ENCODE peak calls at places on chromosomes 6 and 20, in five cellular contexts. K is NCI-H2081; B is AG08396; I is CD4-positive, alpha-beta memory T cell; W is fibroblast of lung. O is an unnamed sample.
A peak's percentile ranks its signal among the peaks of the same experiment; 100 is the strongest.

GRCh38 chr6:119346450-119346849 is 3.1 kb downstream of the MAN1A1 start:
- DNase-seq in K (no peak), B (no peak), I (no peak), W (no peak), O (peak; percentile 13)

GRCh38 chr6:126300735-126301134 is 39.2 kb upstream of the CENPW start:
- DNase-seq in K (no peak), B (no peak), I (no peak), W (no peak), O (no peak)

GRCh38 chr6:43113431-43114260 is 37.5 kb downstream of the PTK7 start:
- DNase-seq in K (peak; percentile 87), B (no peak), I (no peak), W (no peak), O (no peak)

GRCh38 chr6:12776291-12776690 is 59.7 kb downstream of the PHACTR1 start:
- DNase-seq in K (no peak), B (no peak), I (no peak), W (no peak), O (no peak)

GRCh38 chr6:141307309-141307998 is 825.3 kb upstream of the GJE1 start:
- DNase-seq in K (no peak), B (no peak), I (peak; percentile 9), W (no peak), O (no peak)

GRCh38 chr6:71309666-71310065 is 21.1 kb downstream of the OGFRL1 start:
- DNase-seq in K (no peak), B (no peak), I (no peak), W (no peak), O (no peak)

GRCh38 chr6:18585032-18585573 is 198.0 kb downstream of the RNF144B start:
- DNase-seq in K (no peak), B (peak; percentile 33), I (no peak), W (peak; percentile 90), O (peak; percentile 91)

GRCh38 chr6:33156561-33156960 is 35.7 kb downstream of the COL11A2 start:
- DNase-seq in K (no peak), B (no peak), I (no peak), W (no peak), O (no peak)

GRCh38 chr20:33162753-33163152 is 5.2 kb upstream of the BPIFA2 start:
- DNase-seq in K (no peak), B (no peak), I (no peak), W (no peak), O (no peak)

GRCh38 chr20:49534314-49534713 is 33.6 kb downstream of the PTGIS start:
- DNase-seq in K (peak; percentile 62), B (peak; percentile 65), I (peak; percentile 54), W (peak; percentile 19), O (peak; percentile 60)

GRCh38 chr6:45555981-45556771 is 178.4 kb upstream of the SUPT3H start:
- DNase-seq in K (no peak), B (no peak), I (no peak), W (peak; percentile 49), O (peak; percentile 64)

GRCh38 chr6:134235937-134236751 is 81.8 kb downstream of the SGK1 start:
- DNase-seq in K (no peak), B (peak; percentile 48), I (peak; percentile 31), W (peak; percentile 85), O (peak; percentile 78)